ENCODE peak calls at places on chromosomes 3 and 15, in five cellular contexts. K, W, A, L and P are unnamed samples. For H3K36me3, the result is how much of the 10 kb centered on the place peaks cover.

GRCh38 chr15:54660356-54660755 is 536.4 kb downstream of the RSL24D1 start:
- DNase-seq in L (no peak), K (no peak), W (no peak), A (no peak), P (no peak)

GRCh38 chr15:58865420-58865880 is 68.0 kb downstream of the SLTM start:
- DNase-seq in K (peak), L (no peak), W (peak), A (no peak), P (peak)

GRCh38 chr15:74179101-74179841 is 5.8 kb downstream of the ISLR start:
- DNase-seq in L (peak), K (peak), W (peak), A (no peak), P (peak)

GRCh38 chr15:101396484-101397261 is 92.8 kb downstream of the PCSK6 start:
- DNase-seq in K (no peak), L (no peak), A (no peak), W (no peak), P (no peak)

GRCh38 chr3:188208751-188209433 is 54.9 kb downstream of the LPP start:
- DNase-seq in A (no peak), K (no peak), L (peak), W (no peak), P (no peak)

GRCh38 chr15:52337198-52337853 is 41.7 kb upstream of the MYO5C start:
- DNase-seq in A (no peak), W (no peak), L (peak), K (no peak), P (no peak)

GRCh38 chr3:30702521-30703404 is 96.4 kb downstream of the TGFBR2 start:
- DNase-seq in A (no peak), L (no peak), K (no peak), W (no peak), P (no peak)

GRCh38 chr3:114746502-114746901 is 400.6 kb downstream of the ZBTB20 start:
- DNase-seq in K (no peak), W (no peak), A (no peak), L (no peak), P (no peak)

GRCh38 chr3:5317572-5317971 is 130.1 kb downstream of the EDEM1 start:
- DNase-seq in K (no peak), W (no peak), L (peak), A (no peak), P (no peak)

GRCh38 chr3:179146911-179147570 is 1.1 kb upstream of the PIK3CA start:
- DNase-seq in L (peak), A (peak), W (peak), K (no peak), P (no peak)

GRCh38 chr3:44026224-44026865 is 215.3 kb upstream of the TOPAZ1 start:
- DNase-seq in L (no peak), K (no peak), W (no peak), A (no peak), P (no peak)

GRCh38 chr15:31387483-31388118 is 61.0 kb downstream of the KLF13 start:
- DNase-seq in L (peak), K (peak), W (peak), A (peak), P (peak)

GRCh38 chr3:42149537-42150426 is 58.6 kb downstream of the TRAK1 start:
- DNase-seq in K (no peak), L (no peak), A (no peak), W (no peak), P (peak)

GRCh38 chr3:117045143-117045542 is 335.6 kb downstream of the TUSC7 start:
- DNase-seq in W (no peak), A (peak), L (no peak), K (no peak), P (no peak)

GRCh38 chr3:122299872-122300460 is 25.1 kb upstream of the CSTA start:
- DNase-seq in K (no peak), A (no peak), L (no peak), W (no peak), P (peak)

GRCh38 chr3:40299130-40299720 is 10.3 kb upstream of the EIF1B start:
- DNase-seq in K (no peak), W (no peak), A (no peak), L (no peak), P (no peak)

GRCh38 chr3:133441867-133442270 is 42.0 kb downstream of the BFSP2 start:
- DNase-seq in L (no peak), W (no peak), A (no peak), K (no peak), P (no peak)

GRCh38 chr3:111087924-111088469 is 16.4 kb downstream of the NECTIN3 start:
- DNase-seq in L (no peak), W (no peak), K (no peak), A (no peak), P (no peak)

GRCh38 chr3:34260991-34261365 is 462.5 kb downstream of the PDCD6IP start:
- DNase-seq in A (no peak), L (peak), K (no peak), W (no peak), P (no peak)

GRCh38 chr15:45640610-45641009 is 5.8 kb downstream of the SQOR start:
- DNase-seq in K (no peak), L (peak), A (no peak), W (no peak), P (no peak)

GRCh38 chr15:28977377-28978010 is 91.7 kb downstream of the APBA2 start:
- DNase-seq in K (no peak), A (no peak), W (no peak), L (peak), P (peak)

GRCh38 chr3:134423153-134423552 is 48.9 kb upstream of the AMOTL2 start:
- DNase-seq in K (no peak), L (no peak), W (no peak), A (peak), P (no peak)

GRCh38 chr3:16795601-16796000 is 89.2 kb upstream of the PLCL2 start:
- DNase-seq in K (no peak), W (no peak), A (no peak), L (no peak), P (no peak)

GRCh38 chr15:33789141-33789540 is 179.2 kb upstream of the CHRM5 start:
- DNase-seq in W (no peak), L (no peak), A (no peak), K (no peak), P (no peak)

GRCh38 chr15:28915935-28916334 is 30.2 kb downstream of the APBA2 start:
- DNase-seq in A (no peak), L (no peak), W (no peak), K (no peak), P (no peak)

GRCh38 chr3:55554621-55555020 is 67.5 kb upstream of the WNT5A start:
- DNase-seq in W (no peak), A (peak), K (no peak), L (no peak), P (no peak)

GRCh38 chr15:58459562-58459961 is 27.8 kb downstream of the LIPC start:
- DNase-seq in K (no peak), A (no peak), L (no peak), W (peak), P (no peak)

GRCh38 chr3:195172285-195172684 is 98.7 kb downstream of the XXYLT1 start:
- DNase-seq in K (no peak), A (no peak), L (peak), W (no peak), P (no peak)

GRCh38 chr15:99124641-99125040 is 19.8 kb downstream of the SYNM start:
- DNase-seq in L (no peak), K (no peak), W (no peak), A (no peak), P (no peak)

GRCh38 chr15:68781766-68782588 is 38.7 kb downstream of the ANP32A start:
- DNase-seq in A (no peak), W (peak), L (no peak), K (peak), P (no peak)

DNA sequence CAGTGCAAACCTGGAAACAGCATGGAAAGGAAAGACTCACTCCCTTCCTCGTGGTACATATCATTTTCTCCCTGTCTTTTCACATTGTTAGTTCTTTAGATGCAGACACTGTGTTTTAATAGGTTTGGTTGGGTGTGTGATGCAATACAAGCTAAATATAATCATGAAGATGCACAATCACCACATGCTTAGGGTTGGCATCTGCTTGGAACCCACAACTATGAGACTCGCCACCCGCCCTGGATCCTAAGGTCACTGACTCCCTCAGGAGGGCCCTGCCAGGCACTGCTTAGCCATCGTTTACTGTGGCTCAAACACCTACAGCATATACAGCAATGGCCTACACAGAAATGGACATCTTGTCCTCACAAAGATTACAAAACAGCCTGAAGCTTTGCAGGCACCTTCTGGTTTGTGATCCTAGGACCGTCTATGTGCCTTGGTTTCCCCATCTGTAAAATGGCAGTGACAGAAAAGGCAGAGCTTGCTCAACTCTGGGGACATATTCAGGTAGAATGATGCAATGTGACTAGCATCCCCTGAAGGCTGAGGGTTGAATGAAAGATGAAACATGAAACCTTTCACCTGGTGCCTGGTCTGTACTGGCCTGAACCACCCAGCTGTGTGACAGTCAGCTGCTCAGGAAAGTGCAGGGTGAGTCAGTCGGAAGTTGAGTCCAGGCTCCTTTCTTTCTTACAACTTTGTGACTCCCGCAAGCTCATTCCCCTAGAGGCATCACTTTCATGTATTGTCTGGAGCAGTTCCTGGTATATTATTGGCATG is 123.6 kb upstream of the PFN2 start:
- DNase-seq in L (no peak), A (no peak), K (no peak), W (no peak), P (no peak)
- H3K27ac ChIP-seq in L (no peak), A (no peak), K (no peak), W (no peak), P (no peak)

GRCh38 chr3:100260081-100260684 is 609 bp upstream of the TBC1D23 start:
- DNase-seq in W (peak), A (peak), K (peak), L (peak), P (peak)
- H3K4me3 ChIP-seq in W (peak), A (peak), K (peak), L (peak), P (no peak)

GRCh38 chr3:128903501-128903900 is 24.1 kb downstream of the ACAD9 start:
- DNase-seq in W (no peak), L (no peak), A (no peak), K (no peak), P (no peak)

GRCh38 chr3:128906804-128907525 is 27.5 kb downstream of the ACAD9 start:
- DNase-seq in A (no peak), K (no peak), L (no peak), W (no peak), P (no peak)

GRCh38 chr3:128906031-128906803 is 26.8 kb downstream of the ACAD9 start:
- DNase-seq in W (no peak), A (no peak), L (no peak), K (no peak), P (no peak)

GRCh38 chr3:128907706-128908445 is 28.5 kb downstream of the ACAD9 start:
- DNase-seq in W (no peak), A (no peak), K (no peak), L (no peak), P (no peak)

GRCh38 chr3:128902426-128902825 is 23.0 kb downstream of the ACAD9 start:
- DNase-seq in A (no peak), L (no peak), K (no peak), W (no peak), P (no peak)
- H3K36me3 ChIP-seq in A (half or more), L (under half), K (under half), W (under half), P (under half)

DNA sequence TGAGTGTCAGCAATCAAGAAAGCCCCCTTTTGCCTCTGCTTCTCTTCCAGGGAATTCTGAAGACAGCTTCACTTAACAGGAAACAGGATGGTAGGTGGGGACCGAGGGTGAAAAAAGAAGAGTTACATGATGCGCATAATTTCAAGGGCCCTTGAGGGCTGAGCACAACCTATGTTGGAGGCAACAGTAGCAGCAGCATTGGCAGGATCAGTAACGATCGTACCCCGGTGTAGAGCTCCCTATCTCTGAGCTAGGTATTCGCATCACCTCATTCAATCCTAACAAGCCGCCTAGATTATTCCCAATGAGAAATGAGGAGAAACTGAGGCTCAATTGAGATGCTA is 432 bp upstream of the RAD54L2 start:
- DNase-seq in A (no peak), W (no peak), L (peak), K (no peak), P (no peak)
- H3K27ac ChIP-seq in A (peak), W (peak), L (peak), K (peak), P (peak)

DNA sequence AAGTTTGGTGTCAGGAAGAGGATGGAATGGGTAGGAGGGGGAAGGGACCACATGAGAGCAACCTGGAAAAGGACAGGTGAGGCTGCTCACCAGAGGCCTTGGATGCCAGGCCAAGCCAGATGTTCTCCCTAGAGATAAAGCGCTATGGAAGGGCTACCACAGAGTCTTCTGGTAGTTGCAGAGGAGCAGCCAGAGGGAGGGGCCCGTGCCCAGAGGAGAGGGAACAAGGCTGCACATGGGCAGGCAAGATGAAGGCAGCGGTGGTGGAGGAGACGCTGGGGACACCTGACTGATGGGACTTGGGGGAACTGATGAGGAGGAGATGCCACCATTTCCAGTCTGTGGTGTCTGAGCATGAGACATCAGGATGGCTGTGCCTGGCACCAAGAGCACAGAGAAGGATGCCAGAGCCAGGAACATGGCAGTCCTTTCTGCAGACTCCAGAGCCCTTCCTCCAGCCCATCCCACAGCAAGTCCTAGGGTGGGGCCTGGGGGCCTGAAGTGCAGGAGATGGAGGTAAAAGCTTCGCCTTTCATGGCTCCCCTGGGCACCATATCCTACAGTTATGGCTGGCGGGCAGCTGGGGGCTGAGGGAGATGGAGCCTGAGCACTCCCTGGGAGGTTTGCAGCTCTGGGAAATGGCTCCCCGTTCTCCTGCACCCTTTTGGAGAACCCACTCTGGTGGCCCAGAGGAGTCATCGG is 103.0 kb downstream of the ETFA start:
- DNase-seq in W (no peak), K (no peak), A (no peak), L (no peak), P (no peak)
- H3K4me3 ChIP-seq in W (no peak), K (no peak), A (no peak), L (no peak), P (no peak)

GRCh38 chr3:45842851-45843625 is 1.1 kb upstream of the LZTFL1 start:
- DNase-seq in K (no peak), A (no peak), W (no peak), L (no peak), P (no peak)
- H3K36me3 ChIP-seq in K (under half), A (under half), W (under half), L (under half), P (under half)

GRCh38 chr15:67501836-67502461 is 19.0 kb upstream of the C15orf61 start:
- DNase-seq in K (no peak), W (no peak), L (no peak), A (no peak), P (no peak)
- H3K27ac ChIP-seq in K (no peak), W (no peak), L (no peak), A (no peak), P (no peak)

GRCh38 chr15:93071469-93071891 is 17.5 kb downstream of the RGMA start:
- DNase-seq in L (no peak), A (peak), W (peak), K (no peak), P (no peak)
- H3K4me3 ChIP-seq in L (peak), A (peak), W (peak), K (peak), P (no peak)

GRCh38 chr3:127022849-127023248 is 39.9 kb downstream of the PLXNA1 start:
- DNase-seq in L (no peak), A (no peak), W (no peak), K (no peak), P (no peak)
- H3K36me3 ChIP-seq in L (under half), A (under half), W (under half), K (under half), P (under half)